ENCODE peak calls at places on chromosomes 3 and 15, in six cellular contexts. One of them, this sample, is unnamed.
A peak's percentile ranks its signal among the peaks of the same experiment; 100 is the strongest.

GRCh38 chr3:31391150-31391549 is 141.6 kb upstream of the STT3B start:
- DNase-seq in IMR-90: no peak
- DNase-seq in GM23338: peak; percentile 30
- DNase-seq in HepG2: no peak
- DNase-seq in DND-41: no peak
- DNase-seq in PC-9: no peak
- DNase-seq in this sample: no peak

GRCh38 chr3:111112913-111113312 is 41.3 kb downstream of the NECTIN3 start:
- DNase-seq in HepG2: no peak
- DNase-seq in GM23338: no peak
- DNase-seq in IMR-90: peak; percentile 79
- DNase-seq in PC-9: no peak
- DNase-seq in DND-41: no peak
- DNase-seq in this sample: no peak

GRCh38 chr15:38085931-38086562 is 151.6 kb downstream of the TMCO5A start:
- DNase-seq in GM23338: no peak
- DNase-seq in IMR-90: peak; percentile 77
- DNase-seq in PC-9: no peak
- DNase-seq in DND-41: no peak
- DNase-seq in HepG2: no peak
- DNase-seq in this sample: no peak

GRCh38 chr3:58999779-59000170 is 50.0 kb downstream of the CFAP20DC start:
- DNase-seq in HepG2: no peak
- DNase-seq in GM23338: no peak
- DNase-seq in DND-41: no peak
- DNase-seq in PC-9: no peak
- DNase-seq in IMR-90: peak; percentile 28
- DNase-seq in this sample: no peak

GRCh38 chr3:170634663-170635096 is 48.8 kb upstream of the SLC7A14 start:
- DNase-seq in DND-41: no peak
- DNase-seq in PC-9: no peak
- DNase-seq in HepG2: no peak
- DNase-seq in IMR-90: no peak
- DNase-seq in GM23338: no peak
- DNase-seq in this sample: no peak

GRCh38 chr15:35567392-35567791 is 21.4 kb upstream of the DPH6 start:
- DNase-seq in HepG2: no peak
- DNase-seq in PC-9: no peak
- DNase-seq in IMR-90: no peak
- DNase-seq in GM23338: no peak
- DNase-seq in DND-41: no peak
- DNase-seq in this sample: no peak

GRCh38 chr15:37059051-37059450 is 41.3 kb downstream of the MEIS2 start:
- DNase-seq in IMR-90: peak; percentile 93
- DNase-seq in GM23338: no peak
- DNase-seq in DND-41: no peak
- DNase-seq in PC-9: peak; percentile 91
- DNase-seq in HepG2: no peak
- DNase-seq in this sample: no peak

GRCh38 chr15:42490246-42490742 is 647 bp downstream of the ZNF106 start:
- DNase-seq in DND-41: no peak
- DNase-seq in PC-9: no peak
- DNase-seq in GM23338: no peak
- DNase-seq in IMR-90: peak; percentile 4
- DNase-seq in HepG2: no peak
- DNase-seq in this sample: no peak

GRCh38 chr15:99958426-99959097 is 225.3 kb upstream of the LYSMD4 start:
- DNase-seq in DND-41: no peak
- DNase-seq in HepG2: no peak
- DNase-seq in PC-9: no peak
- DNase-seq in GM23338: no peak
- DNase-seq in IMR-90: no peak
- DNase-seq in this sample: no peak

GRCh38 chr15:50260969-50261496 is 4.5 kb downstream of the HDC start:
- DNase-seq in DND-41: no peak
- DNase-seq in PC-9: no peak
- DNase-seq in GM23338: no peak
- DNase-seq in IMR-90: no peak
- DNase-seq in HepG2: peak; percentile 20
- DNase-seq in this sample: no peak

GRCh38 chr3:67558429-67558828 is 96.0 kb downstream of the SUCLG2 start:
- DNase-seq in GM23338: no peak
- DNase-seq in IMR-90: peak; percentile 37
- DNase-seq in DND-41: no peak
- DNase-seq in PC-9: no peak
- DNase-seq in HepG2: no peak
- DNase-seq in this sample: no peak

GRCh38 chr3:24365168-24365567 is 129.5 kb downstream of the THRB start:
- DNase-seq in IMR-90: peak; percentile 68
- DNase-seq in HepG2: peak; percentile 90
- DNase-seq in GM23338: no peak
- DNase-seq in PC-9: peak; percentile 90
- DNase-seq in DND-41: no peak
- DNase-seq in this sample: no peak
- TF ChIP-seq CTCF in IMR-90: no peak
- TF ChIP-seq CTCF in HepG2: peak; percentile 51
- TF ChIP-seq CTCF in GM23338: no peak
- TF ChIP-seq CTCF in PC-9: no peak
- TF ChIP-seq CTCF in DND-41: no peak
- TF ChIP-seq CTCF in this sample: no peak

DNA sequence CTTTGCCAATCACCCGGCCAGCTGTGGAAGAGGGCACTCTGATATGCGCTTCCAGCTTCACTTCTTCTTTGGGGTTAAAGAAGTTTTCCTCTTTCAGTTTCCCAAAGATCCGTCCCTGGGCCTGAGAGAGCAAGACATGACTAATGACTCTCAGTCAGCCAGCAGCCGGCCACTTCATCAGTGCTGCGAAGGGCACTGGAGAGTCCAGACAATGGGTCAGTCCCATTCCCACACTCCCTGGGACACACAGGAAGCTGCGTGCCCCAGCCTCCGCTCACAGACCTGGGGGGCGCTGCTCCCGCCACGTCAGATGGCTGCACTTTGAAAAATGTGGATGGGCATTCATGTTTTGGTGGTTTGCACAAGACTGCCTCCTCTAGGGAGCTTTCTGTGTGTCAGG is 63.3 kb downstream of the SENP2 start:
- DNase-seq in DND-41: no peak
- DNase-seq in GM23338: no peak
- DNase-seq in PC-9: no peak
- DNase-seq in IMR-90: no peak
- DNase-seq in HepG2: no peak
- DNase-seq in this sample: no peak
- H3K36me3 ChIP-seq in DND-41: no peaks in the 10 kb centered on the region
- H3K36me3 ChIP-seq in GM23338: peaks cover 34% of the 10 kb centered on the region
- H3K36me3 ChIP-seq in PC-9: peaks cover 62% of the 10 kb centered on the region
- H3K36me3 ChIP-seq in IMR-90: peaks cover 77% of the 10 kb centered on the region
- H3K36me3 ChIP-seq in HepG2: peaks cover 74% of the 10 kb centered on the region
- H3K36me3 ChIP-seq in this sample: no peaks in the 10 kb centered on the region

GRCh38 chr3:79183496-79183895 is 584.3 kb downstream of the ROBO1 start:
- DNase-seq in GM23338: no peak
- DNase-seq in HepG2: no peak
- DNase-seq in DND-41: no peak
- DNase-seq in IMR-90: no peak
- DNase-seq in PC-9: no peak
- DNase-seq in this sample: no peak
- H3K4me1 ChIP-seq in GM23338: peaks cover 8% of the 10 kb centered on the region
- H3K4me1 ChIP-seq in HepG2: no peaks in the 10 kb centered on the region
- H3K4me1 ChIP-seq in DND-41: no peaks in the 10 kb centered on the region
- H3K4me1 ChIP-seq in IMR-90: no peaks in the 10 kb centered on the region
- H3K4me1 ChIP-seq in PC-9: no peaks in the 10 kb centered on the region
- H3K4me1 ChIP-seq in this sample: no peaks in the 10 kb centered on the region

GRCh38 chr3:8145661-8146060 is 356.0 kb upstream of the LMCD1 start:
- DNase-seq in DND-41: no peak
- DNase-seq in GM23338: no peak
- DNase-seq in HepG2: no peak
- DNase-seq in IMR-90: no peak
- DNase-seq in PC-9: no peak
- DNase-seq in this sample: no peak
- TF ChIP-seq CTCF in DND-41: no peak
- TF ChIP-seq CTCF in GM23338: no peak
- TF ChIP-seq CTCF in HepG2: no peak
- TF ChIP-seq CTCF in IMR-90: no peak
- TF ChIP-seq CTCF in PC-9: no peak
- TF ChIP-seq CTCF in this sample: no peak

DNA sequence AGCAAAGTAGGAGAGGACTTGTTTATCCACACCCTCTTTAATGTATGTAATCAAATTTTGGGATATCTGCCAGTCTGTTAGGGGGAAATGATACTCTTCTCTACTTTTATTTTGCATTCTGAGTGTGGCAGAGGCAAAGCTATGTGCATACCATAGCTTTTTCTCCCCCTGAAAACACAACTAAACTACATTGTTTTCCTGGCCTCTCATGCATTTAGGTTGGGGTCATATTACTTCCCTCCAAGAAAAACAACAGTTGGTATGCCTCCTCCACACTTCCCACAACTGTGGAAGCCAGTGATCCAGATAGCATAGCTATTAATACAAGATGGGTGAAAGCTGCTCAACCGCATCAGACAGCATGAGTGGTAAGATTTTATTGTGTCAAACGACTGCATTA is 6.9 kb downstream of the RPL15 start:
- DNase-seq in IMR-90: peak; percentile 83
- DNase-seq in GM23338: peak; percentile 51
- DNase-seq in DND-41: no peak
- DNase-seq in PC-9: no peak
- DNase-seq in HepG2: no peak
- DNase-seq in this sample: no peak
- H3K36me3 ChIP-seq in IMR-90: peaks cover 8% of the 10 kb centered on the region
- H3K36me3 ChIP-seq in GM23338: peaks cover 10% of the 10 kb centered on the region
- H3K36me3 ChIP-seq in DND-41: peaks cover 26% of the 10 kb centered on the region
- H3K36me3 ChIP-seq in PC-9: peaks cover 20% of the 10 kb centered on the region
- H3K36me3 ChIP-seq in HepG2: peaks cover 9% of the 10 kb centered on the region
- H3K36me3 ChIP-seq in this sample: peaks cover 10% of the 10 kb centered on the region

GRCh38 chr3:34012102-34012461 is 213.7 kb downstream of the PDCD6IP start:
- DNase-seq in PC-9: peak; percentile 86
- DNase-seq in DND-41: no peak
- DNase-seq in HepG2: peak; percentile 99
- DNase-seq in GM23338: no peak
- DNase-seq in IMR-90: peak; percentile 100
- DNase-seq in this sample: no peak

GRCh38 chr3:34015204-34016142 is 217.0 kb downstream of the PDCD6IP start:
- DNase-seq in PC-9: no peak
- DNase-seq in DND-41: peak; percentile 55
- DNase-seq in HepG2: peak; percentile 52
- DNase-seq in GM23338: peak; percentile 79
- DNase-seq in IMR-90: peak; percentile 39
- DNase-seq in this sample: no peak

GRCh38 chr3:34016925-34017592 is 218.6 kb downstream of the PDCD6IP start:
- DNase-seq in HepG2: no peak
- DNase-seq in GM23338: no peak
- DNase-seq in IMR-90: no peak
- DNase-seq in PC-9: no peak
- DNase-seq in DND-41: peak; percentile 77
- DNase-seq in this sample: no peak

GRCh38 chr3:34011171-34012101 is 213.0 kb downstream of the PDCD6IP start:
- DNase-seq in DND-41: no peak
- DNase-seq in IMR-90: peak; percentile 63
- DNase-seq in GM23338: no peak
- DNase-seq in HepG2: peak; percentile 65
- DNase-seq in PC-9: no peak
- DNase-seq in this sample: no peak

DNA sequence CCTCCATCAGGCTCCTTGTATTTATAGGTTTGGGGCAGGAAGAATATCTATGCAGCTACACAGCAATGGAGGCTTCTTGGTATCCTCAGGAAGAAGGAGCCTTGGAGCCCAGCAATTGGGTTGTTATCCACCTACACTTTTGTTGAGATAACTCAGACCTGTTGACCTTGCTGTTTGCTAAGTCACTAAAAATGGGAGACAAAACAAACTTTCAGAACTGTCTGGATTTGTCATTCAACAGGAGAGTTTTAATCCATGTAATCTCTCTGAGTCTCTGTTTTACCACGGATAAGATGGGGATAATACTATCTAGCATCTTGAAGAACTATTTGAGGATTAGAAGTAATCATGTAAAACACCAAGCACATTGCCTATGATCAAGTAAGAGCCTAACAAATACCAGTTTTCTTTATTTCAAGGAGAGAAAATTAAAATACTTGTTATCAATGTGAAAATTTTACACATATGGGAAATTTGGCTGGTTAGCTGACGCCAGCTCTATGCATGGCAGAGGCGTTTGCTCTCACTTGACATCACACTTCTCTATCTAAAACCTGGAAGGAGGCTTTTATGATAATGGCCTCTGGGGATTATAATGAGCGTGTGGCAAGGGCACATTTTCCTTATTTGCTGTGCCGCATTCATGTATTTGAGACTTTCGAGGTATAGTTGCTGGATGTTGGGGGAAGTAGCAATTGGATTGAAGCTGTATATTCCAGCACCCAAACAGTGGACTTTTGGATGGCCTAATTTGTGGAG is 215.6 kb downstream of the PDCD6IP start:
- DNase-seq in PC-9: no peak
- DNase-seq in GM23338: no peak
- DNase-seq in DND-41: no peak
- DNase-seq in IMR-90: no peak
- DNase-seq in HepG2: peak; percentile 52
- DNase-seq in this sample: no peak
- H3K4me1 ChIP-seq in PC-9: peaks cover 18% of the 10 kb centered on the region
- H3K4me1 ChIP-seq in GM23338: peaks cover 7% of the 10 kb centered on the region
- H3K4me1 ChIP-seq in DND-41: peaks cover 39% of the 10 kb centered on the region
- H3K4me1 ChIP-seq in IMR-90: peaks cover 19% of the 10 kb centered on the region
- H3K4me1 ChIP-seq in HepG2: peaks cover 58% of the 10 kb centered on the region
- H3K4me1 ChIP-seq in this sample: peaks cover 28% of the 10 kb centered on the region